ENCODE peak calls at places on chromosomes 6 and 20, in five cellular contexts. One of them, this sample, is unnamed.

GRCh38 chr6:44002591-44003344 is 124.5 kb downstream of the MRPL14 start:
- DNase-seq in IMR-90: peak
- DNase-seq in GM12878: no peak
- DNase-seq in HepG2: no peak
- DNase-seq in A549: peak
- DNase-seq in this sample: no peak

GRCh38 chr6:161166677-161167076 is 107.2 kb downstream of the AGPAT4 start:
- DNase-seq in HepG2: no peak
- DNase-seq in IMR-90: no peak
- DNase-seq in A549: no peak
- DNase-seq in GM12878: no peak
- DNase-seq in this sample: no peak

GRCh38 chr6:157226026-157226639 is 97.2 kb downstream of the TMEM242 start:
- DNase-seq in A549: no peak
- DNase-seq in GM12878: no peak
- DNase-seq in HepG2: no peak
- DNase-seq in IMR-90: peak
- DNase-seq in this sample: no peak

GRCh38 chr20:47181056-47181862 is 175.2 kb downstream of the ZMYND8 start:
- DNase-seq in HepG2: peak
- DNase-seq in GM12878: no peak
- DNase-seq in IMR-90: peak
- DNase-seq in A549: peak
- DNase-seq in this sample: peak

GRCh38 chr6:150241751-150242150 is 98.9 kb downstream of the PPP1R14C start:
- DNase-seq in IMR-90: no peak
- DNase-seq in A549: no peak
- DNase-seq in GM12878: no peak
- DNase-seq in HepG2: no peak
- DNase-seq in this sample: no peak

GRCh38 chr20:56924316-56924975 is 295.3 kb downstream of the TFAP2C start:
- DNase-seq in IMR-90: no peak
- DNase-seq in HepG2: no peak
- DNase-seq in A549: no peak
- DNase-seq in GM12878: no peak
- DNase-seq in this sample: no peak

GRCh38 chr6:137217801-137218472 is 1.2 kb downstream of the IFNGR1 start:
- DNase-seq in GM12878: no peak
- DNase-seq in HepG2: peak
- DNase-seq in A549: no peak
- DNase-seq in IMR-90: peak
- DNase-seq in this sample: no peak

GRCh38 chr6:45199554-45199953 is 128.6 kb upstream of the RUNX2 start:
- DNase-seq in IMR-90: no peak
- DNase-seq in A549: no peak
- DNase-seq in GM12878: no peak
- DNase-seq in HepG2: peak
- DNase-seq in this sample: no peak

GRCh38 chr6:1181939-1182338 is 130.0 kb upstream of the FOXQ1 start:
- DNase-seq in GM12878: no peak
- DNase-seq in A549: no peak
- DNase-seq in HepG2: no peak
- DNase-seq in IMR-90: no peak
- DNase-seq in this sample: no peak

GRCh38 chr20:63639093-63639860 is 12.4 kb upstream of the GMEB2 start:
- DNase-seq in A549: no peak
- DNase-seq in HepG2: no peak
- DNase-seq in IMR-90: no peak
- DNase-seq in GM12878: no peak
- DNase-seq in this sample: no peak

GRCh38 chr6:6515691-6516607 is 72.6 kb upstream of the LY86 start:
- DNase-seq in IMR-90: no peak
- DNase-seq in HepG2: no peak
- DNase-seq in GM12878: peak
- DNase-seq in A549: no peak
- DNase-seq in this sample: no peak

GRCh38 chr6:148166339-148166949 is 176.2 kb upstream of the SASH1 start:
- DNase-seq in IMR-90: peak
- DNase-seq in A549: peak
- DNase-seq in GM12878: no peak
- DNase-seq in HepG2: peak
- DNase-seq in this sample: peak

GRCh38 chr20:20360464-20360863 is 7.4 kb upstream of the INSM1 start:
- DNase-seq in HepG2: peak
- DNase-seq in IMR-90: peak
- DNase-seq in A549: peak
- DNase-seq in GM12878: no peak
- DNase-seq in this sample: peak

GRCh38 chr6:96834070-96834469 is 3.2 kb downstream of the GPR63 start:
- DNase-seq in HepG2: no peak
- DNase-seq in A549: no peak
- DNase-seq in GM12878: no peak
- DNase-seq in IMR-90: no peak
- DNase-seq in this sample: no peak

GRCh38 chr20:16194961-16195360 is 378.3 kb downstream of the KIF16B start:
- DNase-seq in A549: no peak
- DNase-seq in HepG2: no peak
- DNase-seq in GM12878: no peak
- DNase-seq in IMR-90: no peak
- DNase-seq in this sample: no peak

DNA sequence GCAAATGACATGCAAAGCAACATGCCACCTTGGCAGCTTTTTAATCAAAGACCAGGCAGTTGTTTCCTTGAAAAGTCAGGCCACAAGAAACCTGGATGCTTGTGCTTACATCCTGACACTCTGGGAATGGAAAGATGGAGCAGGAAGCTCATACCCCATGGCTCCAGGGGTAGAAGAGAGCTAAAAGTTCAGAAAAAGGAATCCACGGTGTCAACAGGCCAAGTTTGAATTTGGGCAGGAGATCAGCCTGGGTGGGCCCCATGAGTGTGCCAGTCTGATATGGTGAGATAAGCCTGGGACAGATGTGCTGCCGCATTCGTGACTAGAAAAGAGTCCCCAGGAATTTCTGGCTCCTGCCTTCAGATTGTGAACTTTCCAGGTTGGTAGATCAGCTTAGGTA is at the start of gene TSPO2:
- DNase-seq in HepG2: no peak
- DNase-seq in A549: no peak
- DNase-seq in GM12878: no peak
- DNase-seq in IMR-90: no peak
- DNase-seq in this sample: no peak
- H3K27ac ChIP-seq in HepG2: no peak
- H3K27ac ChIP-seq in A549: peak
- H3K27ac ChIP-seq in GM12878: no peak
- H3K27ac ChIP-seq in IMR-90: no peak
- H3K27ac ChIP-seq in this sample: no peak

GRCh38 chr20:10922941-10923340 is 249.1 kb upstream of the JAG1 start:
- DNase-seq in IMR-90: peak
- DNase-seq in A549: no peak
- DNase-seq in GM12878: no peak
- DNase-seq in HepG2: no peak
- DNase-seq in this sample: no peak

GRCh38 chr20:10924628-10925266 is 250.9 kb upstream of the JAG1 start:
- DNase-seq in HepG2: no peak
- DNase-seq in IMR-90: peak
- DNase-seq in A549: no peak
- DNase-seq in GM12878: no peak
- DNase-seq in this sample: no peak

GRCh38 chr20:10921491-10922010 is 247.8 kb upstream of the JAG1 start:
- DNase-seq in A549: no peak
- DNase-seq in GM12878: no peak
- DNase-seq in IMR-90: no peak
- DNase-seq in HepG2: no peak
- DNase-seq in this sample: no peak

GRCh38 chr20:10920396-10920795 is 246.6 kb upstream of the JAG1 start:
- DNase-seq in A549: no peak
- DNase-seq in IMR-90: no peak
- DNase-seq in HepG2: no peak
- DNase-seq in GM12878: no peak
- DNase-seq in this sample: no peak

GRCh38 chr20:10922521-10922920 is 248.7 kb upstream of the JAG1 start:
- DNase-seq in GM12878: no peak
- DNase-seq in A549: no peak
- DNase-seq in IMR-90: peak
- DNase-seq in HepG2: no peak
- DNase-seq in this sample: no peak
- TF ChIP-seq BHLHE40 in GM12878: no peak
- TF ChIP-seq BHLHE40 in A549: no peak
- TF ChIP-seq BHLHE40 in IMR-90: no peak
- TF ChIP-seq BHLHE40 in HepG2: no peak
- TF ChIP-seq BHLHE40 in this sample: no peak

GRCh38 chr20:52943185-52943841 is 28.8 kb upstream of the TSHZ2 start:
- DNase-seq in GM12878: no peak
- DNase-seq in A549: no peak
- DNase-seq in IMR-90: no peak
- DNase-seq in HepG2: peak
- DNase-seq in this sample: no peak
- H3K27ac ChIP-seq in GM12878: no peak
- H3K27ac ChIP-seq in A549: no peak
- H3K27ac ChIP-seq in IMR-90: no peak
- H3K27ac ChIP-seq in HepG2: no peak
- H3K27ac ChIP-seq in this sample: no peak

GRCh38 chr6:38146021-38146657 is 326.6 kb downstream of the ZFAND3 start:
- DNase-seq in HepG2: no peak
- DNase-seq in IMR-90: peak
- DNase-seq in A549: no peak
- DNase-seq in GM12878: no peak
- DNase-seq in this sample: no peak
- TF ChIP-seq BHLHE40 in HepG2: no peak
- TF ChIP-seq BHLHE40 in IMR-90: no peak
- TF ChIP-seq BHLHE40 in A549: no peak
- TF ChIP-seq BHLHE40 in GM12878: no peak
- TF ChIP-seq BHLHE40 in this sample: no peak

DNA sequence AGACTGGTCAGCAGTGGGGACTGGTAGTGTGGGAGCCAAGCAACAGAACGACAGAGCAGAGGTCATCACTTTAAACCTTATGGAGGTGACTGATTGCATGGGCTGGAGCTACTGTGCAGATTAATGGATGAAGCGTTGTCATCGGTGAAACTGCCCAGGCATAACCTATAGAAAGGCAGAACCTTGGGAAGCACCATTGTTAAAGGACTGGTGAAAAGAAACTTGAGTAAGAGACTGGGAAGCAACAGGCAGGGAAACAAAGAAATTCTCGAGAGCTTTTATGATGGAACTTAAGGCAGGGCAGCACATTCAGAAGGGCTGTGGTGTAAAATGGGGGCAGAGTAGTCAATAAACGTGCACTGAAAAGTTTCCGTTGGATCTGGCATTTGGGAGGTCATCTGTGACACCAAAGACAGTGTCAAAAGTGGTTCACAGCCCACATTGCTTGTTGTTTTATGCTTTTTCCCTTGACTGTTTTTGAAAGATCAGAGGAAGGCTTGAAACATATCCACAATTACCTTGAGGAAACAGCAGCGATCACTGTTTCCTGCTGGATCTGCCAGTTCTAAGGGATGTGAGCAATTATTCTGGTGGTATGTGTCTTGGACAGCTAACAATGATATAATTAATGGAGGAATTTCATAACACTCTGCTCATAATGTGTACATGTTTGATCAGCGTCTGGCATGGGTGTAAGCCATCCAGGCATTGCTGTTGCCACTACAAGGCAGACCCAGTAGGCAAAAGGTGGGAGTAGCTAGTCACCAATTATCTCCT is 62.7 kb downstream of the LRRC1 start:
- DNase-seq in HepG2: no peak
- DNase-seq in GM12878: no peak
- DNase-seq in IMR-90: no peak
- DNase-seq in A549: no peak
- DNase-seq in this sample: no peak
- H3K27ac ChIP-seq in HepG2: no peak
- H3K27ac ChIP-seq in GM12878: no peak
- H3K27ac ChIP-seq in IMR-90: no peak
- H3K27ac ChIP-seq in A549: no peak
- H3K27ac ChIP-seq in this sample: no peak